ENCODE peak calls at places on chromosome 5, in ten cellular contexts. Z is GM12865, U is fibroblast of pulmonary artery, V is pancreas, A is uterus, D is Calu3, T is heart left ventricle, W is glutamatergic neuron, J is HL-60, Q is brain microvascular endothelial cell. L is an unnamed sample.

GRCh38 chr5:159178978-159179377 is 30.4 kb downstream of the RNF145 start:
- DNase-seq in U (peak), J (no peak), Q (peak), V (peak), Z (peak), D (peak), W (no peak), A (peak), T (no peak), L (no peak)

GRCh38 chr5:115503420-115503819 is 41.2 kb downstream of the FEM1C start:
- DNase-seq in U (no peak), A (no peak), J (no peak), W (no peak), Z (no peak), V (no peak), D (no peak), Q (no peak), T (no peak), L (no peak)

GRCh38 chr5:167769846-167770420 is 521.5 kb upstream of the WWC1 start:
- DNase-seq in D (no peak), U (no peak), T (no peak), W (no peak), A (no peak), J (no peak), Q (no peak), Z (no peak), V (no peak), L (no peak)

GRCh38 chr5:123460296-123460729 is 37.1 kb upstream of the CEP120 start:
- DNase-seq in W (no peak), Z (peak), T (no peak), D (peak), V (peak), U (peak), J (no peak), Q (peak), A (no peak), L (no peak)

GRCh38 chr5:181221792-181222629 is 1.1 kb upstream of the TRIM41 start:
- DNase-seq in U (peak), T (peak), A (peak), V (peak), J (peak), D (peak), W (peak), Q (peak), Z (peak), L (peak)

GRCh38 chr5:134133995-134134541 is 19.6 kb downstream of the TCF7 start:
- DNase-seq in T (no peak), Q (no peak), A (peak), D (no peak), V (no peak), J (no peak), Z (no peak), W (peak), U (no peak), L (no peak)

GRCh38 chr5:145737578-145737977 is 97.6 kb downstream of the PRELID2 start:
- DNase-seq in W (no peak), Q (no peak), T (no peak), D (no peak), V (no peak), A (no peak), J (no peak), U (no peak), Z (no peak), L (no peak)

GRCh38 chr5:115170128-115170923 is 618 bp upstream of the TRIM36 start:
- DNase-seq in U (peak), W (peak), J (no peak), V (peak), D (no peak), T (no peak), Z (peak), A (no peak), Q (no peak), L (peak)

GRCh38 chr5:10705736-10706135 is 55.3 kb downstream of the DAP start:
- DNase-seq in Q (no peak), T (no peak), J (no peak), Z (no peak), D (no peak), W (no peak), A (no peak), U (no peak), V (no peak), L (no peak)

GRCh38 chr5:99032234-99033013 is 103.6 kb upstream of the CHD1 start:
- DNase-seq in A (peak), U (peak), Q (peak), W (no peak), Z (peak), D (peak), T (peak), J (peak), V (peak), L (no peak)

GRCh38 chr5:1112596-1113331 is 901 bp upstream of the SLC12A7 start:
- DNase-seq in D (peak), V (peak), U (no peak), A (no peak), W (no peak), T (no peak), Q (no peak), J (peak), Z (no peak), L (no peak)

GRCh38 chr5:159951387-159951786 is 35.1 kb downstream of the ADRA1B start:
- DNase-seq in W (peak), V (no peak), T (no peak), U (no peak), A (no peak), Q (peak), Z (peak), J (no peak), D (no peak), L (no peak)

GRCh38 chr5:107253246-107253645 is 417.5 kb downstream of the EFNA5 start:
- DNase-seq in J (no peak), V (no peak), Q (no peak), W (no peak), U (no peak), D (no peak), A (no peak), T (no peak), Z (no peak), L (no peak)

GRCh38 chr5:79878721-79879336 is 112.2 kb downstream of the MTX3 start:
- DNase-seq in Z (peak), U (peak), T (no peak), W (peak), D (peak), J (peak), Q (no peak), A (no peak), V (no peak), L (no peak)

GRCh38 chr5:84032404-84032803 is 311.7 kb upstream of the HAPLN1 start:
- DNase-seq in Q (no peak), A (no peak), T (no peak), J (no peak), U (peak), Z (no peak), D (no peak), V (no peak), W (no peak), L (no peak)

GRCh38 chr5:14505310-14506140 is 76.1 kb upstream of the OTULINL start:
- DNase-seq in W (no peak), V (no peak), J (no peak), A (no peak), Q (no peak), T (no peak), D (no peak), Z (no peak), U (no peak), L (no peak)
- TF ChIP-seq CTCF in W (no peak), V (no peak), J (no peak), A (no peak), Q (peak), T (no peak), D (no peak), Z (no peak), U (peak), L (no peak)

DNA sequence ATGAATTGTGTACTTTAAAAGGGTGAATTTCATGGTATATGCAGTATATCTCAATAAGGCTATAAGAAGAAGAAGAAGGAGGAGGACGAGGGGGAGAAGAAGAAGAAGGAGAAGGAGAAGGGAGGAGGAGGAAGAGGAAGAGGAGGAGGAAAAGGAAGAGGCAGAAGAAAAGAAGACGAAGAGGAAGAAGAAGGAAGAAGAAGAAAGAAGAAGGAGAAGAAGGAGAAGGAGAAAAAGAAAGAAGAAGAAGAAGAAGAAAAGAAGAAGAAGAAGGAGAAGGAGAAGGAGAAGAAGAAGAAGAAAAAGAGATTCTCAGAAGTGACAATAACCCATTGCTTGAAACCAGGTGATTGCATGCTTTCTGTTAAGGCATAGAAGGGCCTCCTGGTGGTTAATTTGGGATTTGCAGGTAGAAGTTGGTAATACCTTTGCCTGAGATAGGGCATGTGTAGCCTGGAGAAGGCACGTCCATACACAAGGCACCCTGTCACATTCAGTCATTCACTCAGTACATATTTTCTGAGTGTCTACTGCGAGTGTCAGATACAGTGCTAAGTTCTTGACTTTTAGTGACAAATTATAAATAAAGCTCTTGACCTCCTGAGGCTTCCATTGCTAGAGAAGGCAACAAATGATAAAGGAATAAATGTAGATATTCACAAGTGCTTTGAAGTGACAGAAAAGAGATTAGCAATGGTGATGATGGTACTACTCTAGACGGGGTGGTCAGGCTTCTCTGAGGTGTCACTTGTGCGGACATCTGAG is 231.3 kb downstream of the NPR3 start:
- DNase-seq in Q (peak), V (peak), Z (peak), T (no peak), D (peak), W (no peak), A (no peak), U (peak), J (peak), L (no peak)
- TF ChIP-seq CTCF in Q (peak), V (peak), Z (peak), T (no peak), D (peak), W (peak), A (no peak), U (peak), J (peak), L (peak)

GRCh38 chr5:74863726-74864125 is 2.5 kb downstream of the FAM169A start:
- DNase-seq in Z (no peak), T (no peak), U (no peak), V (no peak), W (no peak), J (no peak), A (no peak), D (no peak), Q (no peak), L (no peak)

GRCh38 chr5:74865799-74866652 is at the start of gene FAM169A:
- DNase-seq in V (peak), U (peak), J (no peak), T (peak), W (peak), A (no peak), Q (no peak), D (peak), Z (no peak), L (peak)

GRCh38 chr5:74865293-74865798 is 841 bp downstream of the FAM169A start:
- DNase-seq in W (no peak), D (no peak), T (no peak), A (no peak), V (no peak), J (no peak), Z (no peak), Q (no peak), U (no peak), L (no peak)

GRCh38 chr5:74864823-74865222 is 1.4 kb downstream of the FAM169A start:
- DNase-seq in Z (no peak), T (no peak), U (no peak), D (no peak), Q (no peak), A (no peak), J (no peak), W (no peak), V (no peak), L (no peak)

DNA sequence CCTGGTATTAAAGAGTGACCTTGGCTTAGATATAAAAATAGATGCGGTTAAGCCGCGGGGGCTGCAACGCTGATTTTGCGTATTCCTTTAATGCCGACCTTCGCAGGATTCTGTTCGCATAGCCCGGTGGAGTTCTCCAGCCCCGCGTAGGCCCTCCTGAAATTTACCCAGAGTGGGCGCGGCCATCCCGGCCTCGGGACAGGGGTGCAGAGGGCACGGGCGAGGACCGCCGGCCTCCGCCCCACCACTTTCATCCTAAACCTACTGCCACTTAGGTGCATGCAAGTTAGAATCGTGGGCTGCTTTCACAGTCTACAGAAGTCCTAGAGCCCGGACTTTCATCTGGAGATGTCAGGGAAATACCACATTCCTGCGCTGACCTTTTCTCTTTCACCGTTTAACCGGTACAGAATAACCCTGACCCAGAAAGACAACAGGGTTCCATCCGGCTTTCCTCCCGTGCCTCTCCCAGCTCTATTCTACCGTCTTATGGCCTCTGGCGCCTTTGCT is 521 bp upstream of the FAM169A start:
- DNase-seq in T (no peak), A (no peak), J (no peak), U (no peak), Q (no peak), V (no peak), Z (no peak), D (peak), W (peak), L (no peak)
- TF ChIP-seq CTCF in T (no peak), A (no peak), J (no peak), U (no peak), Q (no peak), V (no peak), Z (no peak), D (no peak), W (no peak), L (no peak)

DNA sequence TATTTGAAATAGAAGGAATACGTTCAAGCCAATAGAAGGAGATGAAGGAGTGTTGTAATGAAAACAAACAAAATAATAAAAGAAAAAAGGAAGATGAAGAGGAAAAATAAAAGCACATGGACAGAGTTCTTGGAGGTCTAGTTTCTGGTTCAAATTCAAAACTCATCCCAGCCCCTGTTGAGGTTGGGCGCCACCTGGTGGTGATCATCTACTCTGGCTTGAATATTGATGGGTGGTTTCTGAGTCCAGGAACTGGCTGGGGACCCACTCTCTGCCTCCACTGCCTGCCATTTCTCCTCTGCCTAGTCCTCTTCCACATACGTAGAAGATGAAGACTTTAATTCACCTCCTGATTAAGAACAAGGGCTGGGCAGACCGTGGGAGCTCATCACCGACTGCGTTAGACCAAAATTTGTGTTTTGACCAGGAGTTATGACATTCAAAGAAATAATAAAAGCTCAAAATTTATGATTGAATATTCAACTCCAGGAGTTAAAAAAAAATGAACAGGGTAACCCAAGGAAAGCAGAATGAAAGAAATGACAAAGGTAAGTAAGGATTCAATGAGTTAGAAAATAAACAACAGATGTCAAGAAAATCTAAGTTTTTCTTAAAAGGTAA is 99.0 kb upstream of the SLC1A3 start:
- DNase-seq in Q (peak), J (peak), D (peak), U (peak), W (peak), V (peak), A (peak), Z (peak), T (peak), L (peak)
- TF ChIP-seq CTCF in Q (peak), J (peak), D (peak), U (peak), W (peak), V (peak), A (peak), Z (peak), T (peak), L (peak)

GRCh38 chr5:139394123-139394653 is 716 bp downstream of the PROB1 start:
- DNase-seq in Q (no peak), D (no peak), A (peak), Z (peak), J (no peak), V (no peak), W (peak), T (peak), U (no peak), L (no peak)

GRCh38 chr5:139391570-139392323 is 2.0 kb upstream of the MZB1 start:
- DNase-seq in J (no peak), Z (peak), U (no peak), Q (no peak), W (no peak), D (peak), A (no peak), T (peak), V (no peak), L (no peak)

GRCh38 chr5:139393497-139394122 is 1.3 kb downstream of the PROB1 start:
- DNase-seq in A (no peak), J (no peak), V (no peak), T (no peak), W (no peak), U (no peak), D (no peak), Z (no peak), Q (no peak), L (no peak)

GRCh38 chr5:139392324-139392677 is 2.6 kb upstream of the MZB1 start:
- DNase-seq in A (no peak), Q (no peak), V (no peak), D (no peak), U (no peak), J (no peak), W (no peak), T (no peak), Z (no peak), L (no peak)

DNA sequence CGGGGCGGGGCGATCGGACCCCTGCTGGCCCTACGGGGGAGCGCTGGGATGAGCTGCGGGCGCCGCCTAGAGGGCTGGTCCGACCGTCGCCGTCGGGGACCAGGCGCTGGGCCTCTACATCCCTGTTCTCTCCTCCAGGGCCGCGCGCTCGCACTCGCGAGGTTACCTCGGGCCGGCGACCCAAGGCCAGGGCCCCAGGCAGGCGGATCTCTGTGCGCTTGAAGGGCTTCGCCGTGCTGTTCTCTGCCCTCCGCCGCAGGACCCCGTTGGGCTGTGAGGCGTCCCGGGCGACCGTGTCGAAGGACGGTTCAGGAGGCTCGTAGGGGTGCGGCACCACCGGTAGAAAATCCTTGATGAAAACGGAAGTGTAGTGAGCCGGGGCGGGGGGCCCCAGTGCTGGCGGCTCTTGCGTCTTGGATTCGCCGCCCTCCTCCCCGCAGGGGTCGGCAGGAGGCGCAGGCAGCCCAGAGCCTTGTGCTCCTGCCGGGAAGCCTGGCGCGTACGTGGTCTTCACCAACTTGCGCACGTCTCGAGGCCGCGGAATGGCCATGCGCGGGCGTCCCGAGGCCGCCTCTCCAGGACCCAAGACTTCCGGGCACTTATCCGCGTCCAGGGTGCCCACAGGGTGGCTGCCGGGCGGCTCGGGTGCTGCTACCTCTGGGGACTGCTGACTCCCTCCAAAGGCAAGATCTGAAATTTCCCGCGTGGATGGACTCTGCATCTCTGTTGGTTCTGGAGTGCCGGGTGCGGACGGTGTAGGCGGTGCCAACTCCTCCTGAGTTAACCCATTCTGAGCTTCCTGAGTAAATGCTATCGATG is 2.0 kb downstream of the PROB1 start:
- DNase-seq in J (peak), A (no peak), Q (peak), W (peak), D (peak), V (no peak), U (peak), T (peak), Z (peak), L (peak)
- TF ChIP-seq CTCF in J (no peak), A (peak), Q (peak), W (peak), D (peak), V (no peak), U (peak), T (peak), Z (peak), L (no peak)

GRCh38 chr5:149445739-149446369 is 66.8 kb upstream of the IL17B start:
- DNase-seq in A (peak), D (no peak), T (no peak), V (no peak), U (peak), W (no peak), Z (no peak), J (no peak), Q (peak), L (no peak)

GRCh38 chr5:149450199-149450598 is 71.1 kb upstream of the IL17B start:
- DNase-seq in Q (peak), Z (no peak), J (no peak), D (no peak), V (no peak), W (no peak), A (peak), U (peak), T (peak), L (no peak)

GRCh38 chr5:149447373-149448367 is 68.6 kb upstream of the IL17B start:
- DNase-seq in U (peak), T (no peak), A (no peak), Z (no peak), D (no peak), Q (no peak), J (no peak), V (no peak), W (no peak), L (no peak)

GRCh38 chr5:149452007-149452664 is 73.0 kb upstream of the IL17B start:
- DNase-seq in Z (no peak), A (peak), V (peak), D (peak), T (peak), U (peak), W (no peak), Q (peak), J (peak), L (no peak)

GRCh38 chr5:149448831-149449714 is 70.0 kb upstream of the IL17B start:
- DNase-seq in J (no peak), U (no peak), Z (no peak), A (no peak), Q (no peak), T (no peak), V (no peak), W (no peak), D (no peak), L (no peak)
- TF ChIP-seq CTCF in J (peak), U (peak), Z (peak), A (peak), Q (peak), T (peak), V (no peak), W (no peak), D (peak), L (no peak)

GRCh38 chr5:66769839-66770617 is 173.8 kb downstream of the MAST4 start:
- DNase-seq in W (peak), A (no peak), Z (peak), Q (no peak), D (no peak), T (peak), U (peak), J (no peak), V (no peak), L (no peak)
- TF ChIP-seq CTCF in W (no peak), A (peak), Z (peak), Q (peak), D (no peak), T (peak), U (peak), J (no peak), V (no peak), L (no peak)